ENCODE peak calls at places on chromosomes 4 and X, in ten cellular contexts. O is BJ; Q is activated CD4-positive, alpha-beta T cell treated with anti-CD3 and anti-CD28 coated beads, Interleukin-2, amount 10 ng/mL, durations not matched to agents 7 days and 5 days; E is AG04450; V is kidney; D is chondrocyte; B is HepG2; Y is PC-3; Z is GM23338; S is HT1080. C is an unnamed sample.

GRCh38 chr4:24211821-24212220 is 322.0 kb upstream of the PPARGC1A start:
- DNase-seq in Z (no peak), O (no peak), B (no peak), E (no peak), S (peak), Y (no peak), Q (no peak), D (no peak), V (no peak), C (no peak)

GRCh38 chr4:83618431-83618830 is 82.5 kb downstream of the GPAT3 start:
- DNase-seq in Y (peak), D (no peak), Z (peak), S (peak), Q (no peak), O (peak), V (no peak), B (peak), E (peak), C (no peak)

GRCh38 chr4:85928775-85929585 is 430.9 kb downstream of the MAPK10 start:
- DNase-seq in D (no peak), Q (no peak), S (peak), B (peak), E (no peak), V (peak), Z (no peak), O (no peak), Y (no peak), C (no peak)

GRCh38 chrX:125203379-125203736 is 116.3 kb upstream of the TEX13C start:
- DNase-seq in O (no peak), E (no peak), V (peak), S (no peak), Q (no peak), Z (peak), D (no peak), Y (no peak), B (no peak), C (peak)

GRCh38 chrX:85203461-85203970 is 40.1 kb downstream of the SATL1 start:
- DNase-seq in Y (no peak), S (no peak), Q (no peak), D (peak), E (no peak), Z (no peak), V (peak), B (no peak), O (no peak), C (no peak)

GRCh38 chrX:20393944-20394343 is 127.2 kb upstream of the RPS6KA3 start:
- DNase-seq in O (no peak), D (no peak), Q (no peak), Z (no peak), Y (no peak), S (no peak), V (no peak), E (no peak), B (peak), C (no peak)

GRCh38 chr4:138488527-138488926 is 246.4 kb upstream of the SLC7A11 start:
- DNase-seq in O (no peak), V (no peak), D (no peak), Z (no peak), S (peak), Y (peak), E (no peak), B (no peak), Q (no peak), C (no peak)

GRCh38 chr4:156962551-156962974 is 9.0 kb downstream of the PDGFC start:
- DNase-seq in O (peak), Y (peak), Q (no peak), S (no peak), D (no peak), V (no peak), B (peak), E (peak), Z (no peak), C (no peak)

GRCh38 chrX:307261-308111 is 11.1 kb downstream of the GTPBP6 start:
- DNase-seq in S (no peak), B (no peak), Z (peak), Y (no peak), E (no peak), O (no peak), Q (no peak), D (peak), V (peak), C (no peak)

GRCh38 chr4:89024051-89024675 is 32.8 kb downstream of the FAM13A start:
- DNase-seq in O (peak), S (peak), B (peak), D (no peak), Y (peak), Q (peak), Z (peak), V (no peak), E (peak), C (peak)

GRCh38 chr4:52103314-52103713 is 52.2 kb downstream of the SPATA18 start:
- DNase-seq in Y (peak), B (no peak), Q (no peak), E (no peak), Z (peak), D (no peak), V (no peak), S (peak), O (no peak), C (no peak)

GRCh38 chr4:142248946-142249345 is 597.2 kb downstream of the INPP4B start:
- DNase-seq in O (peak), Y (peak), B (no peak), V (no peak), Q (no peak), S (peak), D (no peak), E (peak), Z (no peak), C (no peak)

GRCh38 chr4:128950796-128951195 is 141.3 kb downstream of the JADE1 start:
- DNase-seq in Q (no peak), Z (no peak), Y (no peak), O (no peak), D (no peak), S (no peak), E (no peak), B (no peak), V (no peak), C (no peak)

GRCh38 chr4:94978904-94979303 is 221.1 kb downstream of the BMPR1B start:
- DNase-seq in E (no peak), V (no peak), Z (no peak), S (peak), O (no peak), Y (peak), Q (no peak), D (no peak), B (no peak), C (no peak)

GRCh38 chr4:183639291-183639690 is 19.7 kb downstream of the RWDD4 start:
- DNase-seq in V (no peak), S (no peak), D (no peak), Y (no peak), Z (no peak), B (no peak), Q (no peak), E (no peak), O (no peak), C (no peak)

GRCh38 chr4:158667651-158668198 is 4.0 kb downstream of the C4orf46 start:
- DNase-seq in S (peak), V (no peak), E (no peak), B (peak), Z (peak), Y (peak), O (no peak), D (no peak), Q (peak), C (peak)

GRCh38 chr4:144732584-144733130 is 86.7 kb downstream of the HHIP start:
- DNase-seq in Y (peak), V (no peak), S (peak), D (no peak), O (no peak), Z (no peak), Q (no peak), B (no peak), E (no peak), C (no peak)

GRCh38 chr4:83340692-83341343 is 6.2 kb upstream of the HPSE start:
- DNase-seq in Z (no peak), B (no peak), V (no peak), Y (no peak), D (no peak), S (no peak), O (no peak), Q (peak), E (no peak), C (no peak)

GRCh38 chrX:111460612-111461011 is 48.6 kb upstream of the DCX start:
- DNase-seq in V (no peak), D (no peak), Y (no peak), Z (no peak), Q (no peak), E (no peak), O (no peak), S (no peak), B (no peak), C (no peak)

GRCh38 chrX:67296395-67296794 is 247.4 kb upstream of the AR start:
- DNase-seq in Z (no peak), O (no peak), Q (no peak), E (no peak), B (no peak), V (no peak), D (no peak), Y (no peak), S (no peak), C (no peak)

GRCh38 chr4:15413010-15413622 is 14.7 kb upstream of the C1QTNF7 start:
- DNase-seq in E (no peak), O (no peak), Y (no peak), V (no peak), Z (no peak), B (no peak), Q (no peak), S (no peak), D (no peak), C (no peak)

GRCh38 chrX:34197946-34198345 is 65.8 kb upstream of the FAM47A start:
- DNase-seq in E (no peak), Z (no peak), B (no peak), Q (no peak), O (no peak), V (no peak), Y (peak), S (no peak), D (no peak), C (no peak)

GRCh38 chr4:54238389-54238788 is 9.3 kb downstream of the PDGFRA start:
- DNase-seq in O (no peak), D (no peak), B (no peak), Z (no peak), E (no peak), V (no peak), Y (peak), S (no peak), Q (no peak), C (no peak)

GRCh38 chrX:50470103-50471031 is at the start of gene DGKK:
- DNase-seq in V (peak), S (no peak), Y (no peak), Q (no peak), Z (peak), O (no peak), B (peak), E (no peak), D (no peak), C (peak)

GRCh38 chr4:85370400-85371032 is 104.4 kb upstream of the ARHGAP24 start:
- DNase-seq in Z (peak), S (peak), V (no peak), Y (peak), Q (peak), E (no peak), D (no peak), O (no peak), B (peak), C (peak)

GRCh38 chrX:23854122-23854521 is 53.6 kb downstream of the APOO start:
- DNase-seq in O (no peak), E (no peak), D (no peak), S (no peak), B (no peak), V (no peak), Y (no peak), Q (no peak), Z (no peak), C (no peak)

C was measured in neural crest cell.